ENCODE peak calls at places on chromosomes 13 and 19, in ten cellular contexts. One of them, this sample, is unnamed.

GRCh38 chr19:39833464-39834286 is at the start of gene DYRK1B:
- DNase-seq in neuronal stem cell: peak; percentile 96
- DNase-seq in mucosa of descending colon: peak; percentile 97
- DNase-seq in sigmoid colon: peak; percentile 99
- DNase-seq in NCI-H82: peak; percentile 100
- DNase-seq in Right ventricle myocardium superior: peak; percentile 98
- DNase-seq in OCI-LY7: peak; percentile 97
- DNase-seq in effector memory CD8-positive, alpha-beta T cell: peak; percentile 93
- DNase-seq in ovary: peak; percentile 98
- DNase-seq in amygdala: peak; percentile 96
- DNase-seq in this sample: peak; percentile 96

GRCh38 chr13:45362939-45363338 is 22.0 kb upstream of the TPT1 start:
- DNase-seq in neuronal stem cell: no peak
- DNase-seq in mucosa of descending colon: no peak
- DNase-seq in sigmoid colon: no peak
- DNase-seq in NCI-H82: peak; percentile 51
- DNase-seq in Right ventricle myocardium superior: peak; percentile 24
- DNase-seq in OCI-LY7: peak; percentile 10
- DNase-seq in effector memory CD8-positive, alpha-beta T cell: no peak
- DNase-seq in ovary: no peak
- DNase-seq in amygdala: no peak
- DNase-seq in this sample: no peak

GRCh38 chr13:44796597-44797517 is 192.4 kb downstream of the NUFIP1 start:
- DNase-seq in neuronal stem cell: no peak
- DNase-seq in mucosa of descending colon: no peak
- DNase-seq in sigmoid colon: no peak
- DNase-seq in NCI-H82: no peak
- DNase-seq in Right ventricle myocardium superior: no peak
- DNase-seq in OCI-LY7: no peak
- DNase-seq in effector memory CD8-positive, alpha-beta T cell: no peak
- DNase-seq in ovary: no peak
- DNase-seq in amygdala: no peak
- DNase-seq in this sample: no peak

GRCh38 chr19:46413262-46414031 is at the start of gene CCDC8:
- DNase-seq in neuronal stem cell: peak; percentile 91
- DNase-seq in mucosa of descending colon: peak; percentile 51
- DNase-seq in sigmoid colon: peak; percentile 95
- DNase-seq in NCI-H82: peak; percentile 91
- DNase-seq in Right ventricle myocardium superior: peak; percentile 90
- DNase-seq in OCI-LY7: no peak
- DNase-seq in effector memory CD8-positive, alpha-beta T cell: no peak
- DNase-seq in ovary: peak; percentile 97
- DNase-seq in amygdala: peak; percentile 51
- DNase-seq in this sample: peak; percentile 37

GRCh38 chr13:84207509-84207908 is 325.2 kb upstream of the SLITRK1 start:
- DNase-seq in neuronal stem cell: no peak
- DNase-seq in mucosa of descending colon: no peak
- DNase-seq in sigmoid colon: no peak
- DNase-seq in NCI-H82: no peak
- DNase-seq in Right ventricle myocardium superior: no peak
- DNase-seq in OCI-LY7: no peak
- DNase-seq in effector memory CD8-positive, alpha-beta T cell: no peak
- DNase-seq in ovary: no peak
- DNase-seq in amygdala: no peak
- DNase-seq in this sample: no peak

GRCh38 chr13:102868366-102868936 is 22.6 kb downstream of the ERCC5 start:
- DNase-seq in neuronal stem cell: no peak
- DNase-seq in mucosa of descending colon: no peak
- DNase-seq in sigmoid colon: no peak
- DNase-seq in NCI-H82: no peak
- DNase-seq in Right ventricle myocardium superior: no peak
- DNase-seq in OCI-LY7: no peak
- DNase-seq in effector memory CD8-positive, alpha-beta T cell: no peak
- DNase-seq in ovary: no peak
- DNase-seq in amygdala: no peak
- DNase-seq in this sample: no peak

GRCh38 chr19:16375157-16375935 is 50.7 kb downstream of the KLF2 start:
- DNase-seq in neuronal stem cell: no peak
- DNase-seq in mucosa of descending colon: no peak
- DNase-seq in sigmoid colon: no peak
- DNase-seq in NCI-H82: no peak
- DNase-seq in Right ventricle myocardium superior: peak; percentile 21
- DNase-seq in OCI-LY7: no peak
- DNase-seq in effector memory CD8-positive, alpha-beta T cell: no peak
- DNase-seq in ovary: no peak
- DNase-seq in amygdala: no peak
- DNase-seq in this sample: no peak

GRCh38 chr19:57231686-57232085 is 863 bp downstream of the AURKC start:
- DNase-seq in neuronal stem cell: no peak
- DNase-seq in mucosa of descending colon: no peak
- DNase-seq in sigmoid colon: no peak
- DNase-seq in NCI-H82: no peak
- DNase-seq in Right ventricle myocardium superior: no peak
- DNase-seq in OCI-LY7: no peak
- DNase-seq in effector memory CD8-positive, alpha-beta T cell: no peak
- DNase-seq in ovary: no peak
- DNase-seq in amygdala: no peak
- DNase-seq in this sample: no peak

GRCh38 chr19:51075998-51076397 is 6.7 kb downstream of the KLK14 start:
- DNase-seq in neuronal stem cell: no peak
- DNase-seq in mucosa of descending colon: no peak
- DNase-seq in sigmoid colon: no peak
- DNase-seq in NCI-H82: no peak
- DNase-seq in Right ventricle myocardium superior: no peak
- DNase-seq in OCI-LY7: no peak
- DNase-seq in effector memory CD8-positive, alpha-beta T cell: no peak
- DNase-seq in ovary: no peak
- DNase-seq in amygdala: no peak
- DNase-seq in this sample: no peak

GRCh38 chr13:47087841-47088240 is 191.0 kb upstream of the HTR2A start:
- DNase-seq in neuronal stem cell: no peak
- DNase-seq in mucosa of descending colon: no peak
- DNase-seq in sigmoid colon: no peak
- DNase-seq in NCI-H82: no peak
- DNase-seq in Right ventricle myocardium superior: no peak
- DNase-seq in OCI-LY7: no peak
- DNase-seq in effector memory CD8-positive, alpha-beta T cell: no peak
- DNase-seq in ovary: no peak
- DNase-seq in amygdala: no peak
- DNase-seq in this sample: no peak

GRCh38 chr19:458091-459042 is 2.5 kb downstream of the SHC2 start:
- DNase-seq in neuronal stem cell: no peak
- DNase-seq in mucosa of descending colon: no peak
- DNase-seq in sigmoid colon: no peak
- DNase-seq in NCI-H82: no peak
- DNase-seq in Right ventricle myocardium superior: peak; percentile 13
- DNase-seq in OCI-LY7: no peak
- DNase-seq in effector memory CD8-positive, alpha-beta T cell: no peak
- DNase-seq in ovary: no peak
- DNase-seq in amygdala: no peak
- DNase-seq in this sample: no peak

GRCh38 chr13:46947425-46948191 is 50.8 kb upstream of the HTR2A start:
- DNase-seq in neuronal stem cell: no peak
- DNase-seq in mucosa of descending colon: no peak
- DNase-seq in sigmoid colon: no peak
- DNase-seq in NCI-H82: no peak
- DNase-seq in Right ventricle myocardium superior: no peak
- DNase-seq in OCI-LY7: no peak
- DNase-seq in effector memory CD8-positive, alpha-beta T cell: no peak
- DNase-seq in ovary: no peak
- DNase-seq in amygdala: no peak
- DNase-seq in this sample: no peak

GRCh38 chr13:27383104-27383921 is 41.1 kb upstream of the GTF3A start:
- DNase-seq in neuronal stem cell: no peak
- DNase-seq in mucosa of descending colon: no peak
- DNase-seq in sigmoid colon: no peak
- DNase-seq in NCI-H82: peak; percentile 39
- DNase-seq in Right ventricle myocardium superior: no peak
- DNase-seq in OCI-LY7: no peak
- DNase-seq in effector memory CD8-positive, alpha-beta T cell: no peak
- DNase-seq in ovary: no peak
- DNase-seq in amygdala: no peak
- DNase-seq in this sample: no peak

GRCh38 chr19:7970716-7971448 is 27.4 kb upstream of the TIMM44 start:
- DNase-seq in neuronal stem cell: peak; percentile 63
- DNase-seq in mucosa of descending colon: no peak
- DNase-seq in sigmoid colon: no peak
- DNase-seq in NCI-H82: peak; percentile 69
- DNase-seq in Right ventricle myocardium superior: no peak
- DNase-seq in OCI-LY7: peak; percentile 45
- DNase-seq in effector memory CD8-positive, alpha-beta T cell: no peak
- DNase-seq in ovary: no peak
- DNase-seq in amygdala: no peak
- DNase-seq in this sample: no peak

GRCh38 chr13:78608705-78609463 is 5.5 kb upstream of the POU4F1 start:
- DNase-seq in neuronal stem cell: peak; percentile 9
- DNase-seq in mucosa of descending colon: no peak
- DNase-seq in sigmoid colon: no peak
- DNase-seq in NCI-H82: peak; percentile 40
- DNase-seq in Right ventricle myocardium superior: no peak
- DNase-seq in OCI-LY7: no peak
- DNase-seq in effector memory CD8-positive, alpha-beta T cell: no peak
- DNase-seq in ovary: no peak
- DNase-seq in amygdala: no peak
- DNase-seq in this sample: no peak

GRCh38 chr19:2385053-2385721 is 25.1 kb downstream of the TMPRSS9 start:
- DNase-seq in neuronal stem cell: no peak
- DNase-seq in mucosa of descending colon: peak; percentile 72
- DNase-seq in sigmoid colon: no peak
- DNase-seq in NCI-H82: peak; percentile 91
- DNase-seq in Right ventricle myocardium superior: no peak
- DNase-seq in OCI-LY7: peak; percentile 21
- DNase-seq in effector memory CD8-positive, alpha-beta T cell: no peak
- DNase-seq in ovary: no peak
- DNase-seq in amygdala: no peak
- DNase-seq in this sample: peak; percentile 20

GRCh38 chr19:44800461-44800860 is 8.4 kb upstream of the BCAM start:
- DNase-seq in neuronal stem cell: peak; percentile 88
- DNase-seq in mucosa of descending colon: peak; percentile 89
- DNase-seq in sigmoid colon: peak; percentile 91
- DNase-seq in NCI-H82: peak; percentile 90
- DNase-seq in Right ventricle myocardium superior: peak; percentile 91
- DNase-seq in OCI-LY7: peak; percentile 87
- DNase-seq in effector memory CD8-positive, alpha-beta T cell: peak; percentile 81
- DNase-seq in ovary: peak; percentile 89
- DNase-seq in amygdala: peak; percentile 59
- DNase-seq in this sample: peak; percentile 45

GRCh38 chr19:7894612-7895309 is 6.5 kb downstream of the LRRC8E start:
- DNase-seq in neuronal stem cell: no peak
- DNase-seq in mucosa of descending colon: peak; percentile 66
- DNase-seq in sigmoid colon: no peak
- DNase-seq in NCI-H82: no peak
- DNase-seq in Right ventricle myocardium superior: no peak
- DNase-seq in OCI-LY7: no peak
- DNase-seq in effector memory CD8-positive, alpha-beta T cell: no peak
- DNase-seq in ovary: no peak
- DNase-seq in amygdala: no peak
- DNase-seq in this sample: no peak

GRCh38 chr13:39405596-39405995 is 197.4 kb downstream of the LHFPL6 start:
- DNase-seq in neuronal stem cell: no peak
- DNase-seq in mucosa of descending colon: no peak
- DNase-seq in sigmoid colon: no peak
- DNase-seq in NCI-H82: no peak
- DNase-seq in Right ventricle myocardium superior: no peak
- DNase-seq in OCI-LY7: no peak
- DNase-seq in effector memory CD8-positive, alpha-beta T cell: no peak
- DNase-seq in ovary: no peak
- DNase-seq in amygdala: no peak
- DNase-seq in this sample: no peak

GRCh38 chr13:21544515-21544914 is 59.5 kb downstream of the MICU2 start:
- DNase-seq in neuronal stem cell: no peak
- DNase-seq in mucosa of descending colon: no peak
- DNase-seq in sigmoid colon: no peak
- DNase-seq in NCI-H82: no peak
- DNase-seq in Right ventricle myocardium superior: no peak
- DNase-seq in OCI-LY7: no peak
- DNase-seq in effector memory CD8-positive, alpha-beta T cell: no peak
- DNase-seq in ovary: no peak
- DNase-seq in amygdala: no peak
- DNase-seq in this sample: no peak

GRCh38 chr19:16369664-16370576 is 45.3 kb downstream of the KLF2 start:
- DNase-seq in neuronal stem cell: no peak
- DNase-seq in mucosa of descending colon: no peak
- DNase-seq in sigmoid colon: peak; percentile 58
- DNase-seq in NCI-H82: no peak
- DNase-seq in Right ventricle myocardium superior: peak; percentile 34
- DNase-seq in OCI-LY7: no peak
- DNase-seq in effector memory CD8-positive, alpha-beta T cell: peak; percentile 76
- DNase-seq in ovary: peak; percentile 17
- DNase-seq in amygdala: no peak
- DNase-seq in this sample: no peak

GRCh38 chr13:59673301-59673700 is 490.4 kb downstream of the DIAPH3 start:
- DNase-seq in neuronal stem cell: no peak
- DNase-seq in mucosa of descending colon: no peak
- DNase-seq in sigmoid colon: no peak
- DNase-seq in NCI-H82: no peak
- DNase-seq in Right ventricle myocardium superior: no peak
- DNase-seq in OCI-LY7: no peak
- DNase-seq in effector memory CD8-positive, alpha-beta T cell: no peak
- DNase-seq in ovary: no peak
- DNase-seq in amygdala: no peak
- DNase-seq in this sample: no peak

GRCh38 chr13:110507678-110508381 is 53.7 kb downstream of the RAB20 start:
- DNase-seq in neuronal stem cell: no peak
- DNase-seq in mucosa of descending colon: peak; percentile 86
- DNase-seq in sigmoid colon: no peak
- DNase-seq in NCI-H82: no peak
- DNase-seq in Right ventricle myocardium superior: peak; percentile 72
- DNase-seq in OCI-LY7: no peak
- DNase-seq in effector memory CD8-positive, alpha-beta T cell: no peak
- DNase-seq in ovary: no peak
- DNase-seq in amygdala: no peak
- DNase-seq in this sample: no peak

GRCh38 chr19:56076413-56076998 is 44.6 kb downstream of the ZNF787 start:
- DNase-seq in neuronal stem cell: peak; percentile 39
- DNase-seq in mucosa of descending colon: peak; percentile 59
- DNase-seq in sigmoid colon: no peak
- DNase-seq in NCI-H82: peak; percentile 68
- DNase-seq in Right ventricle myocardium superior: no peak
- DNase-seq in OCI-LY7: peak; percentile 61
- DNase-seq in effector memory CD8-positive, alpha-beta T cell: peak; percentile 36
- DNase-seq in ovary: peak; percentile 65
- DNase-seq in amygdala: no peak
- DNase-seq in this sample: no peak

GRCh38 chr19:57241181-57241580 is 749 bp downstream of the ZNF805 start:
- DNase-seq in neuronal stem cell: no peak
- DNase-seq in mucosa of descending colon: no peak
- DNase-seq in sigmoid colon: no peak
- DNase-seq in NCI-H82: peak; percentile 6
- DNase-seq in Right ventricle myocardium superior: no peak
- DNase-seq in OCI-LY7: peak; percentile 7
- DNase-seq in effector memory CD8-positive, alpha-beta T cell: no peak
- DNase-seq in ovary: no peak
- DNase-seq in amygdala: no peak
- DNase-seq in this sample: no peak

GRCh38 chr13:41179593-41180250 is 14.6 kb downstream of the KBTBD7 start:
- DNase-seq in neuronal stem cell: no peak
- DNase-seq in mucosa of descending colon: no peak
- DNase-seq in sigmoid colon: no peak
- DNase-seq in NCI-H82: no peak
- DNase-seq in Right ventricle myocardium superior: no peak
- DNase-seq in OCI-LY7: no peak
- DNase-seq in effector memory CD8-positive, alpha-beta T cell: no peak
- DNase-seq in ovary: no peak
- DNase-seq in amygdala: no peak
- DNase-seq in this sample: no peak

GRCh38 chr13:27857271-27857670 is 62.5 kb upstream of the PDX1 start:
- DNase-seq in neuronal stem cell: no peak
- DNase-seq in mucosa of descending colon: no peak
- DNase-seq in sigmoid colon: no peak
- DNase-seq in NCI-H82: peak; percentile 18
- DNase-seq in Right ventricle myocardium superior: no peak
- DNase-seq in OCI-LY7: no peak
- DNase-seq in effector memory CD8-positive, alpha-beta T cell: no peak
- DNase-seq in ovary: no peak
- DNase-seq in amygdala: no peak
- DNase-seq in this sample: no peak

GRCh38 chr13:26872444-26873173 is 112.0 kb upstream of the GPR12 start:
- DNase-seq in neuronal stem cell: peak; percentile 59
- DNase-seq in mucosa of descending colon: peak; percentile 55
- DNase-seq in sigmoid colon: no peak
- DNase-seq in NCI-H82: peak; percentile 87
- DNase-seq in Right ventricle myocardium superior: peak; percentile 60
- DNase-seq in OCI-LY7: peak; percentile 62
- DNase-seq in effector memory CD8-positive, alpha-beta T cell: peak; percentile 51
- DNase-seq in ovary: no peak
- DNase-seq in amygdala: peak; percentile 63
- DNase-seq in this sample: peak; percentile 32